ENCODE peak calls at places on chromosome 5, in eight cellular contexts. C is H9; O is tibial nerve; L is brain microvascular endothelial cell; K is CD8-positive, alpha-beta memory T cell; Z is iPS DF 6.9; I is astrocyte; Q is MM.1S. F is an unnamed sample.

GRCh38 chr5:33901176-33901575 is 9.4 kb upstream of the ADAMTS12 start:
- DNase-seq in C (no peak), O (no peak), L (no peak), K (no peak), Z (no peak), I (no peak), Q (no peak), F (no peak)

GRCh38 chr5:72324186-72324825 is 4.1 kb downstream of the PTCD2 start:
- DNase-seq in C (no peak), O (no peak), L (no peak), K (no peak), Z (no peak), I (no peak), Q (no peak), F (peak; percentile 24)

GRCh38 chr5:101897914-101898313 is 398.2 kb downstream of the SLCO4C1 start:
- DNase-seq in C (peak; percentile 46), O (no peak), L (no peak), K (no peak), Z (peak; percentile 5), I (no peak), Q (peak; percentile 11), F (no peak)

GRCh38 chr5:32308951-32309350 is 3.8 kb downstream of the MTMR12 start:
- DNase-seq in C (no peak), O (no peak), L (no peak), K (no peak), Z (no peak), I (no peak), Q (no peak), F (no peak)

GRCh38 chr5:175534070-175534932 is 55.9 kb downstream of the SFXN1 start:
- DNase-seq in C (peak; percentile 93), O (peak; percentile 42), L (peak; percentile 75), K (peak; percentile 85), Z (peak; percentile 91), I (peak; percentile 58), Q (peak; percentile 77), F (peak; percentile 29)

GRCh38 chr5:88269222-88269771 is 652 bp upstream of the TMEM161B start:
- DNase-seq in C (no peak), O (no peak), L (no peak), K (peak; percentile 47), Z (no peak), I (peak; percentile 12), Q (peak; percentile 45), F (no peak)

GRCh38 chr5:75510417-75510835 is 1.0 kb downstream of the CERT1 start:
- DNase-seq in C (no peak), O (no peak), L (no peak), K (no peak), Z (no peak), I (peak; percentile 23), Q (no peak), F (no peak)

GRCh38 chr5:6260846-6261245 is 117.5 kb downstream of the MED10 start:
- DNase-seq in C (no peak), O (no peak), L (no peak), K (no peak), Z (no peak), I (no peak), Q (no peak), F (no peak)

GRCh38 chr5:133108481-133108921 is 56.7 kb downstream of the HSPA4 start:
- DNase-seq in C (no peak), O (no peak), L (no peak), K (no peak), Z (no peak), I (no peak), Q (no peak), F (no peak)

GRCh38 chr5:75538201-75538600 is 26.5 kb downstream of the POLK start:
- DNase-seq in C (no peak), O (no peak), L (no peak), K (no peak), Z (no peak), I (no peak), Q (no peak), F (no peak)

GRCh38 chr5:14491015-14491414 is 90.6 kb upstream of the OTULINL start:
- DNase-seq in C (no peak), O (no peak), L (no peak), K (no peak), Z (no peak), I (no peak), Q (no peak), F (no peak)

GRCh38 chr5:175520321-175520720 is 42.0 kb downstream of the SFXN1 start:
- DNase-seq in C (no peak), O (no peak), L (no peak), K (no peak), Z (no peak), I (no peak), Q (no peak), F (no peak)

GRCh38 chr5:82358454-82358853 is 80.3 kb upstream of the RPS23 start:
- DNase-seq in C (no peak), O (no peak), L (no peak), K (no peak), Z (no peak), I (peak; percentile 95), Q (no peak), F (peak; percentile 50)

DNA sequence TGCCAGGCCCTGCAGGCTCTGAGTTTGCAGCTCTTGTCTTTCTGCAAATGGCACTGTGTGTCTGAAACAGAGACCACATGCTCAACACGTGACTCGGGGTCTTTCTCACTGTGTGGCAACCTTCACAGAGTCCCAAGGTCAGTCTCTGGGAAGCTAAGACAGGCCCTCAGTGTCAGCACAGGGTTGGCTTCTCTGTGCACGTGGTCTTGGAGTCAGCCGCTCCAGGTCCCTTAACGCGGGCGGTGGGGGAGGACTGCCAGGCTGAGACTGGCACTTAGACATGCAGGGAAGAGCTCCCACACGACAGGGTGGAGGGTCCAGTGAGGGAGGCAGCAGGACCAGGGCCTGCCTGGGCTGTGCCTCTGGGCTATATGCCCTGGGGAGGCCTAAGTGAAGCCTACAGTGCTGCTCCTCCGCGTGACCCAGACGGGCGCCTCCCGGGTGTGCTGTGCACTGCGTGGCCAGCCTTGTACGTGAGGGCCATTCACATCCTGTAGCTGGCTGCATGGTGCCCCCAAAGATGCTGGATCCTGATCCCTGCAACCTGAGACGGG is 76.8 kb downstream of the ADAMTS2 start:
- DNase-seq in C (peak; percentile 18), O (peak; percentile 3), L (no peak), K (peak; percentile 24), Z (no peak), I (no peak), Q (no peak), F (no peak)
- H3K27ac ChIP-seq in C (no peak overlapping the region), O (no peak overlapping the region), L (no peak overlapping the region), K (no peak overlapping the region), Z (no peak overlapping the region), I (no peak overlapping the region), Q (no peak overlapping the region), F (no peak overlapping the region)

DNA sequence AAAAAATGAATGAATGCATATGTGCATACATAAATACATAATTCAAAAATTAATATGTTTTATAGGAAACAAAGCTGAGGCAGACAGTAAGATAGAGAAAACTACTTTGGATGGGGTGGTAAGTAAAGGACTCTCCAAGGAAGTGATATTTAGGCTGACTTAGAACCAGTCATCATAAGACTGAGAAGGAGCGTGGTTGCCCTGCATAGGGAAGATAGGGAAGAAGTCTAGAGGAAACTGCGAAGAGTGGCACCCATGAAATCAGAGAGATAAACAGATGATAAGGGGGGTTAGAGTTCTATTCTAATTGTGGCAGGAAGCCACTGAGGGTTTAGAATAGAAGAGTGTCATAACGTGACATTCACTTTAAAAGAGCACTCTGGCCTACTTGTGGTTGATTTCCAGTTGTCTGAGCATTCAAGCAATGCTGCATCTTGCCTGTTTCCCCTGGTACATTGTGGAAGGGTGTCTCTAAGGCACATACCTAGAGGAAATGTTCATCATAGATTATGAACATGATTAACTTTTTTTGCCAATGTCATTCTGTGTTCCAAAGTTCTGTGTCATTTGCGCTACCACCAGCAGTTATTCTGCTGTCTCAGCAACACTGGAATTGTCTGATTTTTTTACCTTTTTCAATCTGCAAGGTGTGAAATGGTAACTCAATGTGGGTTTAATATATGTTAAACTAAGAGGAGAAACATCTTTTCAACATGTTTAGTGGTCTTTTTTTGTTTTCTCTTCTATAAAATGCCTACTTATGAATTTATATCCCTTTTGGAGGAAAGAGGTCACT is 49.4 kb upstream of the GRAMD2B start:
- DNase-seq in C (no peak), O (no peak), L (peak; percentile 69), K (no peak), Z (no peak), I (peak; percentile 82), Q (no peak), F (no peak)
- H3K27ac ChIP-seq in C (no peak overlapping the region), O (no peak overlapping the region), L (peak overlapping the region; percentile 46), K (no peak overlapping the region), Z (no peak overlapping the region), I (no peak overlapping the region), Q (no peak overlapping the region), F (peak overlapping the region; percentile 3)

GRCh38 chr5:156707750-156708149 is 142.3 kb upstream of the PPP1R2B start:
- DNase-seq in C (no peak), O (no peak), L (no peak), K (no peak), Z (no peak), I (no peak), Q (no peak), F (no peak)

GRCh38 chr5:156704139-156704538 is 146.0 kb upstream of the PPP1R2B start:
- DNase-seq in C (no peak), O (no peak), L (no peak), K (no peak), Z (no peak), I (no peak), Q (no peak), F (no peak)

DNA sequence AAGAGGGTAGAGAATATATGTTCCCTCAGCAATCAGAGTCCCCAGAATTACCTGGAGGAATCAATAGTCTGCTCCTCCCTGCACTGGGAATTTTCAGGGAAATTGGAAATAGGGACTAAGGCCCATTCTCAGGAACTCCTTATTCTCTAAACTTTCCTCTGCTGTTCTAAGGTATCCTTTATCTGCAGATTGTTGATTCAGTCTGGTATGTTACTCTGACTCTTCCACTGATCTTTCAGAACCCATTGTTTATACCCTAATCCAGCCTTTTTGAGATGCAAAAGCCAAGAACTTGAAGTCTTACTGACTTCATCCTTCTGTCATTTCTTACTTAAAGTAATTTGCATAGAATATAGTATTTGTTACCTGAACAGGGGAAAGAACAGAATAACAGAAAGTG is 143.5 kb upstream of the PPP1R2B start:
- DNase-seq in C (no peak), O (no peak), L (no peak), K (no peak), Z (peak; percentile 22), I (no peak), Q (no peak), F (no peak)
- H3K27ac ChIP-seq in C (peak overlapping the region; percentile 84), O (no peak overlapping the region), L (no peak overlapping the region), K (no peak overlapping the region), Z (no peak overlapping the region), I (no peak overlapping the region), Q (no peak overlapping the region), F (no peak overlapping the region)

DNA sequence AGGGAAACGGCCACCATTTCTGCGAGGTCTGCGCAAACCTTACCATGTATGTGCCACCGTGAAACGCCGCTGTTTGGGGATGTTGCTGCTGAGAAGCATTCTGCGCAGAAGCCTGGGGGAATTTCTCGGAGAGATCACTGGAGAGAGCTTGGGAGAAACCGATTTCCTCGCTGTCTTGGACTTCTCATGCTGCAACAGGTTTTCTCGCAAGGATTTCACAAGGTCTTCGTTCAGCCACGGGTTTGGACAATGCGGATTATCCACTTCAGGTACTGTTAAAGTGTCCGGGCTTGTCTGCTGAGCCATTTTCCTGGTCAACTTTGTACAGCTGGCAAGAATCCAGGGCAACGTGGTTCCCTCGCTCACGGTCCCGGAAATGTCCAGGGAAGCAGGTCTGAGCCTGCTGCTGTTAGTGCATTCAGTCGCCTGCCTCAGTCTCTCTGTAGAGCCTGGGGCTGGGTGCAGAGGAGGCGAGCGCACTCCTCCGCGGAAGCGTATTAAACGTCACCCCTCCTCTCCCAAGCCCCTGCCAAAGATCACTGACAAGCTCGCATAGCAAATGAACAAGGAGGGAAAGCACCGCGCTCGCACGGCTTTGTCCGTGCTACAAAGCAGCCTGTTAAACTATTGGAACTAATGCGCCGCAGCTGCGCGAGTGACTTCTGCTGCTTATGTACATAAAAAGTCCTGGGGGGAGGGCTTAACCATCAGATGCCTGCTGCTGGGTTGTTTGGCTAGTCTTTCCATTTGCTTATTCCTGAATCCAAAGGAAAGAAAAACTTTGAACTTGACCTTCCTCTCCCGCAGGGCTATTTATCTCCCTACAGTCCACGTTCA is 125.1 kb downstream of the PDE4D start:
- DNase-seq in C (peak; percentile 69), O (peak; percentile 20), L (peak; percentile 83), K (no peak), Z (no peak), I (peak; percentile 87), Q (no peak), F (peak; percentile 43)
- H3K27ac ChIP-seq in C (no peak overlapping the region), O (peak overlapping the region; percentile 26), L (peak overlapping the region; percentile 81), K (no peak overlapping the region), Z (no peak overlapping the region), I (peak overlapping the region; percentile 73), Q (no peak overlapping the region), F (peak overlapping the region; percentile 86)

F was measured in epithelial cell of prostate.